ENCODE peak calls at places on chromosome 20, in four cellular contexts. Q is naive thymus-derived CD4-positive, alpha-beta T cell; U is CD4-positive, alpha-beta T cell; M is heart left ventricle. O is an unnamed sample. For H3K27me3, the result is how much of the 10 kb centered on the place peaks cover.

GRCh38 chr20:49290608-49291191 is 12.8 kb upstream of the ZNFX1 start:
- DNase-seq in Q (no peak), U (no peak), M (no peak), O (no peak)

GRCh38 chr20:23035731-23036130 is 619 bp downstream of the SSTR4 start:
- DNase-seq in Q (no peak), U (no peak), M (peak), O (no peak)

GRCh38 chr20:34065260-34065659 is 46.8 kb downstream of the EIF2S2 start:
- DNase-seq in Q (no peak), U (no peak), M (no peak), O (no peak)

GRCh38 chr20:38357653-38358207 is 11.4 kb downstream of the LBP start:
- DNase-seq in Q (no peak), U (no peak), M (no peak), O (peak)

GRCh38 chr20:8723296-8723695 is 345.6 kb upstream of the PLCB4 start:
- DNase-seq in Q (no peak), U (no peak), M (no peak), O (no peak)

GRCh38 chr20:35892871-35893270 is 61.4 kb downstream of the SCAND1 start:
- DNase-seq in Q (no peak), U (no peak), M (no peak), O (no peak)

GRCh38 chr20:2289475-2289874 is 6.3 kb upstream of the TGM3 start:
- DNase-seq in Q (no peak), U (no peak), M (no peak), O (no peak)

GRCh38 chr20:36932476-36933426 is 18.8 kb downstream of the SAMHD1 start:
- DNase-seq in Q (no peak), U (no peak), M (no peak), O (no peak)

GRCh38 chr20:14142964-14143627 is 147.8 kb downstream of the MACROD2 start:
- DNase-seq in Q (no peak), U (no peak), M (no peak), O (no peak)

GRCh38 chr20:4027590-4028265 is 12.4 kb upstream of the RNF24 start:
- DNase-seq in Q (no peak), U (no peak), M (no peak), O (no peak)

GRCh38 chr20:60049601-60050000 is 91.4 kb downstream of the CDH26 start:
- DNase-seq in Q (no peak), U (no peak), M (no peak), O (no peak)

GRCh38 chr20:22744341-22745193 is 160.2 kb upstream of the FOXA2 start:
- DNase-seq in Q (no peak), U (no peak), M (no peak), O (no peak)

GRCh38 chr20:58778774-58779173 is 71.9 kb downstream of the GNAS-AS1 start:
- DNase-seq in Q (no peak), U (no peak), M (no peak), O (no peak)
- H3K27me3 ChIP-seq in Q (under half), U (under half), M (under half), O (under half)

GRCh38 chr20:44050327-44050726 is 135.7 kb downstream of the TOX2 start:
- DNase-seq in Q (no peak), U (no peak), M (no peak), O (no peak)
- H3K27me3 ChIP-seq in Q (under half), U (under half), M (under half), O (under half)

GRCh38 chr20:63014710-63015109 is 7.9 kb upstream of the BHLHE23 start:
- DNase-seq in Q (no peak), U (no peak), M (no peak), O (peak)
- H3K27me3 ChIP-seq in Q (under half), U (under half), M (half or more), O (half or more)

DNA sequence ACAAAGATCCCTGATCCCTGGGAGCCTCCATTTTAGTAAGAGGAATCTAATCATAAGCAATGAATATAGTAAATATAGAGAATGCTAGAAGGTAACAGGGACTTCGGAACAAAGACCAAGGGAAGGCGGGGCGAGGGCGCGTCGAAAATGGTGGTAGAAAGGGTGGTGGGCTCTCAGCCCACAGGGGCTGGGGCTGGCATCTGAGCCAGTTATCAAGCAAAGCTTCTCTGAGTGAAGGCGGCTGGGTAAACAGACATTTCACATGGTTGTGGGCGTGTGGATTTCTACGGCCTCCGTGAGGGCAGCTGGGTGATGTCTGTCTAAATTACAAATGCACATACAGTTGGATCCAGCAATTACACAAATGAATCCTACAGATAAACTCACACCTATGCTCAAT is 56.6 kb downstream of the TOX2 start:
- DNase-seq in Q (no peak), U (no peak), M (no peak), O (no peak)
- H3K27me3 ChIP-seq in Q (under half), U (under half), M (under half), O (under half)